ENCODE peak calls at places on chromosomes 6 and 20, in seven cellular contexts. G is AG08396; X is stimulated activated CD4-positive, alpha-beta T cell treated with anti-CD3 and anti-CD28 coated beads, Interleukin-12 subunit alpha, Interleukin-12 subunit beta, amount 100 ng/mL, for 48 hours; S is GM23248; Q is fibroblast of the aortic adventitia; I is D721Med; N is uterus. L is an unnamed sample.

GRCh38 chr6:43921548-43922422 is 151.8 kb downstream of the VEGFA start:
- DNase-seq in S (no peak), N (no peak), I (no peak), Q (no peak), G (no peak), X (no peak), L (peak; percentile 46)

GRCh38 chr6:1257778-1258177 is 54.1 kb upstream of the FOXQ1 start:
- DNase-seq in S (no peak), I (no peak), Q (no peak), G (no peak), X (no peak), N (no peak), L (no peak)

GRCh38 chr6:7921582-7922199 is 11.1 kb upstream of the TXNDC5 start:
- DNase-seq in N (no peak), X (no peak), I (no peak), G (no peak), Q (peak; percentile 49), S (no peak), L (no peak)

GRCh38 chr6:156816505-156816904 is 39.3 kb downstream of the ARID1B start:
- DNase-seq in I (no peak), Q (no peak), S (no peak), X (no peak), N (no peak), G (no peak), L (no peak)

GRCh38 chr20:17720755-17721154 is 21.0 kb downstream of the BANF2 start:
- DNase-seq in N (no peak), Q (no peak), S (no peak), I (no peak), G (no peak), X (no peak), L (no peak)

GRCh38 chr6:35919085-35919826 is 1.6 kb downstream of the SRPK1 start:
- DNase-seq in N (no peak), S (peak; percentile 60), X (no peak), I (no peak), G (no peak), Q (no peak), L (peak; percentile 55)

GRCh38 chr6:138570716-138571020 is 71.4 kb upstream of the NHSL1 start:
- DNase-seq in I (no peak), X (no peak), N (no peak), S (no peak), G (no peak), Q (peak; percentile 52), L (no peak)

GRCh38 chr6:162118706-162119105 is 608.9 kb downstream of the PRKN start:
- DNase-seq in S (peak; percentile 20), I (no peak), N (no peak), Q (no peak), G (no peak), X (no peak), L (no peak)

GRCh38 chr6:42171813-42172595 is 1.2 kb upstream of the GUCA1A start:
- DNase-seq in S (no peak), G (no peak), N (no peak), Q (no peak), X (no peak), I (no peak), L (no peak)

GRCh38 chr20:53085720-53086119 is 113.6 kb downstream of the TSHZ2 start:
- DNase-seq in G (no peak), I (no peak), X (no peak), Q (no peak), S (no peak), N (no peak), L (no peak)

GRCh38 chr6:16398587-16398986 is 160.2 kb downstream of the GMPR start:
- DNase-seq in S (peak; percentile 57), I (no peak), Q (peak; percentile 91), N (no peak), G (peak; percentile 36), X (no peak), L (peak; percentile 74)

GRCh38 chr6:158715330-158716311 is 65.8 kb downstream of the SYTL3 start:
- DNase-seq in Q (no peak), S (no peak), G (no peak), I (no peak), X (no peak), N (no peak), L (peak; percentile 13)

GRCh38 chr6:54846857-54847721 is 518 bp downstream of the FAM83B start:
- DNase-seq in I (no peak), S (no peak), G (no peak), Q (no peak), N (no peak), X (no peak), L (peak; percentile 62)

GRCh38 chr6:166955865-166956443 is 396 bp downstream of the RNASET2 start:
- DNase-seq in S (peak; percentile 60), G (peak; percentile 66), I (no peak), Q (no peak), X (no peak), N (no peak), L (peak; percentile 90)

GRCh38 chr6:32439708-32440214 is at the start of gene HLA-DRA:
- DNase-seq in Q (peak; percentile 57), N (no peak), X (no peak), G (peak; percentile 55), S (peak; percentile 57), I (no peak), L (peak; percentile 67)

GRCh38 chr20:25277051-25277801 is 29.3 kb downstream of the PYGB start:
- DNase-seq in G (no peak), I (no peak), S (no peak), X (no peak), N (peak; percentile 12), Q (no peak), L (peak; percentile 62)

L was measured in osteoblast.